ENCODE peak calls at places on chromosomes 3 and 15, in eight cellular contexts. One of them, this sample, is unnamed.
A peak's percentile ranks its signal among the peaks of the same experiment; 100 is the strongest.

GRCh38 chr3:141051641-141052569 is 758 bp downstream of the SPSB4 start:
- DNase-seq in astrocyte of the spinal cord: peak; percentile 44
- DNase-seq in A549: peak; percentile 37
- DNase-seq in stimulated activated CD8-positive, alpha-beta memory T cell treated with anti-CD3 and anti-CD28 coated beads, Interleukin-7, amount 100 ng/mL, for 24 hours: no peak
- DNase-seq in activated CD8-positive, alpha-beta memory T cell treated with anti-CD3 and anti-CD28 coated beads for 48 hours: no peak
- DNase-seq in stimulated activated naive B cell treated with anti-CD40 and anti-IgM and Interleukin-4, amounts not matched to agents 10 μg/mL and 1 μg/mL and 100 μg/mL, for 72 hours: no peak
- DNase-seq in EH: no peak
- DNase-seq in mucosa of gallbladder: no peak
- DNase-seq in this sample: peak; percentile 70

GRCh38 chr3:164851905-164852304 is 226.4 kb downstream of the SI start:
- DNase-seq in A549: no peak
- DNase-seq in activated CD8-positive, alpha-beta memory T cell treated with anti-CD3 and anti-CD28 coated beads for 48 hours: no peak
- DNase-seq in EH: no peak
- DNase-seq in stimulated activated naive B cell treated with anti-CD40 and anti-IgM and Interleukin-4, amounts not matched to agents 10 μg/mL and 1 μg/mL and 100 μg/mL, for 72 hours: no peak
- DNase-seq in stimulated activated CD8-positive, alpha-beta memory T cell treated with anti-CD3 and anti-CD28 coated beads, Interleukin-7, amount 100 ng/mL, for 24 hours: no peak
- DNase-seq in mucosa of gallbladder: no peak
- DNase-seq in astrocyte of the spinal cord: no peak
- DNase-seq in this sample: no peak

GRCh38 chr3:89032331-89033063 is 74.9 kb upstream of the EPHA3 start:
- DNase-seq in A549: no peak
- DNase-seq in mucosa of gallbladder: no peak
- DNase-seq in astrocyte of the spinal cord: no peak
- DNase-seq in activated CD8-positive, alpha-beta memory T cell treated with anti-CD3 and anti-CD28 coated beads for 48 hours: no peak
- DNase-seq in stimulated activated CD8-positive, alpha-beta memory T cell treated with anti-CD3 and anti-CD28 coated beads, Interleukin-7, amount 100 ng/mL, for 24 hours: no peak
- DNase-seq in stimulated activated naive B cell treated with anti-CD40 and anti-IgM and Interleukin-4, amounts not matched to agents 10 μg/mL and 1 μg/mL and 100 μg/mL, for 72 hours: no peak
- DNase-seq in EH: peak; percentile 12
- DNase-seq in this sample: no peak

GRCh38 chr3:139427283-139428060 is 38.0 kb upstream of the COPB2 start:
- DNase-seq in stimulated activated CD8-positive, alpha-beta memory T cell treated with anti-CD3 and anti-CD28 coated beads, Interleukin-7, amount 100 ng/mL, for 24 hours: no peak
- DNase-seq in A549: peak; percentile 60
- DNase-seq in EH: peak; percentile 72
- DNase-seq in activated CD8-positive, alpha-beta memory T cell treated with anti-CD3 and anti-CD28 coated beads for 48 hours: no peak
- DNase-seq in stimulated activated naive B cell treated with anti-CD40 and anti-IgM and Interleukin-4, amounts not matched to agents 10 μg/mL and 1 μg/mL and 100 μg/mL, for 72 hours: no peak
- DNase-seq in mucosa of gallbladder: no peak
- DNase-seq in astrocyte of the spinal cord: peak; percentile 82
- DNase-seq in this sample: no peak

GRCh38 chr15:29677450-29677849 is 144.8 kb downstream of the TJP1 start:
- DNase-seq in astrocyte of the spinal cord: no peak
- DNase-seq in stimulated activated naive B cell treated with anti-CD40 and anti-IgM and Interleukin-4, amounts not matched to agents 10 μg/mL and 1 μg/mL and 100 μg/mL, for 72 hours: no peak
- DNase-seq in A549: no peak
- DNase-seq in stimulated activated CD8-positive, alpha-beta memory T cell treated with anti-CD3 and anti-CD28 coated beads, Interleukin-7, amount 100 ng/mL, for 24 hours: no peak
- DNase-seq in mucosa of gallbladder: no peak
- DNase-seq in activated CD8-positive, alpha-beta memory T cell treated with anti-CD3 and anti-CD28 coated beads for 48 hours: no peak
- DNase-seq in EH: no peak
- DNase-seq in this sample: no peak

GRCh38 chr3:153400641-153401040 is 238.6 kb downstream of the RAP2B start:
- DNase-seq in A549: no peak
- DNase-seq in astrocyte of the spinal cord: no peak
- DNase-seq in activated CD8-positive, alpha-beta memory T cell treated with anti-CD3 and anti-CD28 coated beads for 48 hours: no peak
- DNase-seq in stimulated activated CD8-positive, alpha-beta memory T cell treated with anti-CD3 and anti-CD28 coated beads, Interleukin-7, amount 100 ng/mL, for 24 hours: no peak
- DNase-seq in mucosa of gallbladder: no peak
- DNase-seq in EH: no peak
- DNase-seq in stimulated activated naive B cell treated with anti-CD40 and anti-IgM and Interleukin-4, amounts not matched to agents 10 μg/mL and 1 μg/mL and 100 μg/mL, for 72 hours: no peak
- DNase-seq in this sample: no peak

GRCh38 chr3:160154033-160154432 is 71.2 kb upstream of the C3orf80 start:
- DNase-seq in mucosa of gallbladder: no peak
- DNase-seq in astrocyte of the spinal cord: peak; percentile 76
- DNase-seq in activated CD8-positive, alpha-beta memory T cell treated with anti-CD3 and anti-CD28 coated beads for 48 hours: no peak
- DNase-seq in A549: no peak
- DNase-seq in EH: peak; percentile 29
- DNase-seq in stimulated activated naive B cell treated with anti-CD40 and anti-IgM and Interleukin-4, amounts not matched to agents 10 μg/mL and 1 μg/mL and 100 μg/mL, for 72 hours: no peak
- DNase-seq in stimulated activated CD8-positive, alpha-beta memory T cell treated with anti-CD3 and anti-CD28 coated beads, Interleukin-7, amount 100 ng/mL, for 24 hours: no peak
- DNase-seq in this sample: no peak

GRCh38 chr15:79960502-79961217 is 10.3 kb downstream of the BCL2A1 start:
- DNase-seq in astrocyte of the spinal cord: no peak
- DNase-seq in EH: no peak
- DNase-seq in A549: no peak
- DNase-seq in activated CD8-positive, alpha-beta memory T cell treated with anti-CD3 and anti-CD28 coated beads for 48 hours: no peak
- DNase-seq in mucosa of gallbladder: no peak
- DNase-seq in stimulated activated naive B cell treated with anti-CD40 and anti-IgM and Interleukin-4, amounts not matched to agents 10 μg/mL and 1 μg/mL and 100 μg/mL, for 72 hours: no peak
- DNase-seq in stimulated activated CD8-positive, alpha-beta memory T cell treated with anti-CD3 and anti-CD28 coated beads, Interleukin-7, amount 100 ng/mL, for 24 hours: no peak
- DNase-seq in this sample: no peak

GRCh38 chr15:76296849-76297248 is 14.4 kb downstream of the ETFA start:
- DNase-seq in astrocyte of the spinal cord: no peak
- DNase-seq in A549: no peak
- DNase-seq in stimulated activated naive B cell treated with anti-CD40 and anti-IgM and Interleukin-4, amounts not matched to agents 10 μg/mL and 1 μg/mL and 100 μg/mL, for 72 hours: no peak
- DNase-seq in mucosa of gallbladder: no peak
- DNase-seq in activated CD8-positive, alpha-beta memory T cell treated with anti-CD3 and anti-CD28 coated beads for 48 hours: no peak
- DNase-seq in EH: no peak
- DNase-seq in stimulated activated CD8-positive, alpha-beta memory T cell treated with anti-CD3 and anti-CD28 coated beads, Interleukin-7, amount 100 ng/mL, for 24 hours: no peak
- DNase-seq in this sample: no peak

GRCh38 chr3:40035177-40035576 is 225.8 kb downstream of the MYRIP start:
- DNase-seq in stimulated activated naive B cell treated with anti-CD40 and anti-IgM and Interleukin-4, amounts not matched to agents 10 μg/mL and 1 μg/mL and 100 μg/mL, for 72 hours: no peak
- DNase-seq in astrocyte of the spinal cord: peak; percentile 11
- DNase-seq in A549: no peak
- DNase-seq in EH: peak; percentile 83
- DNase-seq in mucosa of gallbladder: no peak
- DNase-seq in stimulated activated CD8-positive, alpha-beta memory T cell treated with anti-CD3 and anti-CD28 coated beads, Interleukin-7, amount 100 ng/mL, for 24 hours: no peak
- DNase-seq in activated CD8-positive, alpha-beta memory T cell treated with anti-CD3 and anti-CD28 coated beads for 48 hours: no peak
- DNase-seq in this sample: no peak

GRCh38 chr3:98977520-98977919 is 76.0 kb upstream of the DCBLD2 start:
- DNase-seq in activated CD8-positive, alpha-beta memory T cell treated with anti-CD3 and anti-CD28 coated beads for 48 hours: no peak
- DNase-seq in mucosa of gallbladder: no peak
- DNase-seq in EH: peak; percentile 89
- DNase-seq in stimulated activated CD8-positive, alpha-beta memory T cell treated with anti-CD3 and anti-CD28 coated beads, Interleukin-7, amount 100 ng/mL, for 24 hours: no peak
- DNase-seq in stimulated activated naive B cell treated with anti-CD40 and anti-IgM and Interleukin-4, amounts not matched to agents 10 μg/mL and 1 μg/mL and 100 μg/mL, for 72 hours: no peak
- DNase-seq in A549: peak; percentile 89
- DNase-seq in astrocyte of the spinal cord: peak; percentile 97
- DNase-seq in this sample: no peak

GRCh38 chr3:61464785-61465184 is 96.6 kb upstream of the PTPRG start:
- DNase-seq in stimulated activated CD8-positive, alpha-beta memory T cell treated with anti-CD3 and anti-CD28 coated beads, Interleukin-7, amount 100 ng/mL, for 24 hours: no peak
- DNase-seq in stimulated activated naive B cell treated with anti-CD40 and anti-IgM and Interleukin-4, amounts not matched to agents 10 μg/mL and 1 μg/mL and 100 μg/mL, for 72 hours: no peak
- DNase-seq in mucosa of gallbladder: no peak
- DNase-seq in activated CD8-positive, alpha-beta memory T cell treated with anti-CD3 and anti-CD28 coated beads for 48 hours: no peak
- DNase-seq in astrocyte of the spinal cord: no peak
- DNase-seq in EH: peak; percentile 11
- DNase-seq in A549: no peak
- DNase-seq in this sample: no peak

GRCh38 chr15:31083394-31083790 is 18.1 kb downstream of the TRPM1 start:
- DNase-seq in astrocyte of the spinal cord: no peak
- DNase-seq in mucosa of gallbladder: peak; percentile 45
- DNase-seq in stimulated activated naive B cell treated with anti-CD40 and anti-IgM and Interleukin-4, amounts not matched to agents 10 μg/mL and 1 μg/mL and 100 μg/mL, for 72 hours: no peak
- DNase-seq in EH: peak; percentile 44
- DNase-seq in activated CD8-positive, alpha-beta memory T cell treated with anti-CD3 and anti-CD28 coated beads for 48 hours: no peak
- DNase-seq in A549: no peak
- DNase-seq in stimulated activated CD8-positive, alpha-beta memory T cell treated with anti-CD3 and anti-CD28 coated beads, Interleukin-7, amount 100 ng/mL, for 24 hours: no peak
- DNase-seq in this sample: no peak

GRCh38 chr3:58565621-58566397 is 11.4 kb downstream of the FAM107A start:
- DNase-seq in astrocyte of the spinal cord: no peak
- DNase-seq in stimulated activated CD8-positive, alpha-beta memory T cell treated with anti-CD3 and anti-CD28 coated beads, Interleukin-7, amount 100 ng/mL, for 24 hours: no peak
- DNase-seq in mucosa of gallbladder: no peak
- DNase-seq in A549: no peak
- DNase-seq in activated CD8-positive, alpha-beta memory T cell treated with anti-CD3 and anti-CD28 coated beads for 48 hours: no peak
- DNase-seq in EH: no peak
- DNase-seq in stimulated activated naive B cell treated with anti-CD40 and anti-IgM and Interleukin-4, amounts not matched to agents 10 μg/mL and 1 μg/mL and 100 μg/mL, for 72 hours: no peak
- DNase-seq in this sample: no peak

GRCh38 chr3:143119974-143120715 is 574 bp downstream of the CHST2 start:
- DNase-seq in astrocyte of the spinal cord: peak; percentile 49
- DNase-seq in A549: peak; percentile 15
- DNase-seq in activated CD8-positive, alpha-beta memory T cell treated with anti-CD3 and anti-CD28 coated beads for 48 hours: peak; percentile 30
- DNase-seq in stimulated activated naive B cell treated with anti-CD40 and anti-IgM and Interleukin-4, amounts not matched to agents 10 μg/mL and 1 μg/mL and 100 μg/mL, for 72 hours: peak; percentile 27
- DNase-seq in EH: peak; percentile 36
- DNase-seq in mucosa of gallbladder: no peak
- DNase-seq in stimulated activated CD8-positive, alpha-beta memory T cell treated with anti-CD3 and anti-CD28 coated beads, Interleukin-7, amount 100 ng/mL, for 24 hours: no peak
- DNase-seq in this sample: peak; percentile 32

GRCh38 chr3:11720220-11721113 is 76.8 kb upstream of the VGLL4 start:
- DNase-seq in activated CD8-positive, alpha-beta memory T cell treated with anti-CD3 and anti-CD28 coated beads for 48 hours: peak; percentile 21
- DNase-seq in mucosa of gallbladder: peak; percentile 76
- DNase-seq in EH: peak; percentile 83
- DNase-seq in stimulated activated naive B cell treated with anti-CD40 and anti-IgM and Interleukin-4, amounts not matched to agents 10 μg/mL and 1 μg/mL and 100 μg/mL, for 72 hours: peak; percentile 34
- DNase-seq in astrocyte of the spinal cord: peak; percentile 69
- DNase-seq in stimulated activated CD8-positive, alpha-beta memory T cell treated with anti-CD3 and anti-CD28 coated beads, Interleukin-7, amount 100 ng/mL, for 24 hours: no peak
- DNase-seq in A549: peak; percentile 84
- DNase-seq in this sample: peak; percentile 78

GRCh38 chr15:31605467-31605931 is 278.9 kb downstream of the KLF13 start:
- DNase-seq in EH: peak; percentile 72
- DNase-seq in astrocyte of the spinal cord: peak; percentile 5
- DNase-seq in activated CD8-positive, alpha-beta memory T cell treated with anti-CD3 and anti-CD28 coated beads for 48 hours: no peak
- DNase-seq in stimulated activated CD8-positive, alpha-beta memory T cell treated with anti-CD3 and anti-CD28 coated beads, Interleukin-7, amount 100 ng/mL, for 24 hours: no peak
- DNase-seq in A549: peak; percentile 36
- DNase-seq in stimulated activated naive B cell treated with anti-CD40 and anti-IgM and Interleukin-4, amounts not matched to agents 10 μg/mL and 1 μg/mL and 100 μg/mL, for 72 hours: no peak
- DNase-seq in mucosa of gallbladder: no peak
- DNase-seq in this sample: no peak

GRCh38 chr3:39806820-39807219 is 2.6 kb upstream of the MYRIP start:
- DNase-seq in stimulated activated naive B cell treated with anti-CD40 and anti-IgM and Interleukin-4, amounts not matched to agents 10 μg/mL and 1 μg/mL and 100 μg/mL, for 72 hours: no peak
- DNase-seq in astrocyte of the spinal cord: no peak
- DNase-seq in A549: no peak
- DNase-seq in EH: no peak
- DNase-seq in mucosa of gallbladder: no peak
- DNase-seq in stimulated activated CD8-positive, alpha-beta memory T cell treated with anti-CD3 and anti-CD28 coated beads, Interleukin-7, amount 100 ng/mL, for 24 hours: no peak
- DNase-seq in activated CD8-positive, alpha-beta memory T cell treated with anti-CD3 and anti-CD28 coated beads for 48 hours: no peak
- DNase-seq in this sample: no peak

GRCh38 chr15:90209591-90209990 is 8.5 kb downstream of the SEMA4B start:
- DNase-seq in A549: no peak
- DNase-seq in stimulated activated naive B cell treated with anti-CD40 and anti-IgM and Interleukin-4, amounts not matched to agents 10 μg/mL and 1 μg/mL and 100 μg/mL, for 72 hours: peak; percentile 53
- DNase-seq in stimulated activated CD8-positive, alpha-beta memory T cell treated with anti-CD3 and anti-CD28 coated beads, Interleukin-7, amount 100 ng/mL, for 24 hours: no peak
- DNase-seq in EH: peak; percentile 14
- DNase-seq in activated CD8-positive, alpha-beta memory T cell treated with anti-CD3 and anti-CD28 coated beads for 48 hours: no peak
- DNase-seq in mucosa of gallbladder: no peak
- DNase-seq in astrocyte of the spinal cord: no peak
- DNase-seq in this sample: peak; percentile 3

GRCh38 chr3:34296779-34297178 is 498.3 kb downstream of the PDCD6IP start:
- DNase-seq in astrocyte of the spinal cord: no peak
- DNase-seq in A549: no peak
- DNase-seq in EH: no peak
- DNase-seq in mucosa of gallbladder: no peak
- DNase-seq in stimulated activated CD8-positive, alpha-beta memory T cell treated with anti-CD3 and anti-CD28 coated beads, Interleukin-7, amount 100 ng/mL, for 24 hours: no peak
- DNase-seq in activated CD8-positive, alpha-beta memory T cell treated with anti-CD3 and anti-CD28 coated beads for 48 hours: no peak
- DNase-seq in stimulated activated naive B cell treated with anti-CD40 and anti-IgM and Interleukin-4, amounts not matched to agents 10 μg/mL and 1 μg/mL and 100 μg/mL, for 72 hours: no peak
- DNase-seq in this sample: no peak

GRCh38 chr15:43913941-43914340 is 87.1 kb downstream of the WDR76 start:
- DNase-seq in mucosa of gallbladder: no peak
- DNase-seq in stimulated activated naive B cell treated with anti-CD40 and anti-IgM and Interleukin-4, amounts not matched to agents 10 μg/mL and 1 μg/mL and 100 μg/mL, for 72 hours: no peak
- DNase-seq in A549: no peak
- DNase-seq in astrocyte of the spinal cord: peak; percentile 33
- DNase-seq in EH: no peak
- DNase-seq in stimulated activated CD8-positive, alpha-beta memory T cell treated with anti-CD3 and anti-CD28 coated beads, Interleukin-7, amount 100 ng/mL, for 24 hours: no peak
- DNase-seq in activated CD8-positive, alpha-beta memory T cell treated with anti-CD3 and anti-CD28 coated beads for 48 hours: no peak
- DNase-seq in this sample: no peak

GRCh38 chr3:22129101-22129500 is 378.1 kb upstream of the ZNF385D start:
- DNase-seq in A549: no peak
- DNase-seq in stimulated activated naive B cell treated with anti-CD40 and anti-IgM and Interleukin-4, amounts not matched to agents 10 μg/mL and 1 μg/mL and 100 μg/mL, for 72 hours: no peak
- DNase-seq in astrocyte of the spinal cord: no peak
- DNase-seq in mucosa of gallbladder: no peak
- DNase-seq in stimulated activated CD8-positive, alpha-beta memory T cell treated with anti-CD3 and anti-CD28 coated beads, Interleukin-7, amount 100 ng/mL, for 24 hours: no peak
- DNase-seq in activated CD8-positive, alpha-beta memory T cell treated with anti-CD3 and anti-CD28 coated beads for 48 hours: no peak
- DNase-seq in EH: no peak
- DNase-seq in this sample: no peak

GRCh38 chr3:76970006-76970680 is 69.8 kb upstream of the ROBO2 start:
- DNase-seq in A549: no peak
- DNase-seq in stimulated activated CD8-positive, alpha-beta memory T cell treated with anti-CD3 and anti-CD28 coated beads, Interleukin-7, amount 100 ng/mL, for 24 hours: no peak
- DNase-seq in stimulated activated naive B cell treated with anti-CD40 and anti-IgM and Interleukin-4, amounts not matched to agents 10 μg/mL and 1 μg/mL and 100 μg/mL, for 72 hours: no peak
- DNase-seq in EH: no peak
- DNase-seq in astrocyte of the spinal cord: peak; percentile 30
- DNase-seq in activated CD8-positive, alpha-beta memory T cell treated with anti-CD3 and anti-CD28 coated beads for 48 hours: no peak
- DNase-seq in mucosa of gallbladder: no peak
- DNase-seq in this sample: no peak

This sample was measured in left ventricle myocardium superior.